ENCODE peak calls at places on chromosomes 3 and 15, in ten cellular contexts. One of them, this sample, is unnamed.

GRCh38 chr3:38724392-38724736 is 74.9 kb upstream of the SCN5A start:
- DNase-seq in heart left ventricle: no peak
- DNase-seq in astrocyte: no peak
- DNase-seq in cardiac fibroblast: no peak
- DNase-seq in adrenal gland: no peak
- DNase-seq in BJ: no peak
- DNase-seq in neural crest cell: no peak
- DNase-seq in foreskin fibroblast: no peak
- DNase-seq in A673: no peak
- DNase-seq in hepatocyte: no peak
- DNase-seq in this sample: no peak

GRCh38 chr3:171811059-171811912 is 1.0 kb upstream of the PLD1 start:
- DNase-seq in adrenal gland: no peak
- DNase-seq in cardiac fibroblast: peak
- DNase-seq in astrocyte: peak
- DNase-seq in BJ: peak
- DNase-seq in hepatocyte: peak
- DNase-seq in foreskin fibroblast: peak
- DNase-seq in heart left ventricle: no peak
- DNase-seq in A673: peak
- DNase-seq in neural crest cell: no peak
- DNase-seq in this sample: no peak

GRCh38 chr3:51686512-51687215 is 15.6 kb downstream of the TEX264 start:
- DNase-seq in neural crest cell: no peak
- DNase-seq in heart left ventricle: peak
- DNase-seq in hepatocyte: no peak
- DNase-seq in A673: no peak
- DNase-seq in foreskin fibroblast: no peak
- DNase-seq in BJ: no peak
- DNase-seq in astrocyte: peak
- DNase-seq in cardiac fibroblast: peak
- DNase-seq in adrenal gland: peak
- DNase-seq in this sample: no peak

GRCh38 chr3:116863842-116864626 is 154.5 kb downstream of the TUSC7 start:
- DNase-seq in foreskin fibroblast: peak
- DNase-seq in heart left ventricle: no peak
- DNase-seq in astrocyte: peak
- DNase-seq in neural crest cell: peak
- DNase-seq in adrenal gland: peak
- DNase-seq in hepatocyte: peak
- DNase-seq in A673: peak
- DNase-seq in BJ: no peak
- DNase-seq in cardiac fibroblast: peak
- DNase-seq in this sample: no peak

GRCh38 chr15:34951993-34952392 is 17.5 kb downstream of the AQR start:
- DNase-seq in foreskin fibroblast: peak
- DNase-seq in A673: no peak
- DNase-seq in neural crest cell: no peak
- DNase-seq in heart left ventricle: no peak
- DNase-seq in hepatocyte: no peak
- DNase-seq in adrenal gland: no peak
- DNase-seq in astrocyte: peak
- DNase-seq in cardiac fibroblast: peak
- DNase-seq in BJ: no peak
- DNase-seq in this sample: no peak

GRCh38 chr3:150106752-150107428 is 136.2 kb upstream of the PFN2 start:
- DNase-seq in foreskin fibroblast: peak
- DNase-seq in BJ: peak
- DNase-seq in hepatocyte: peak
- DNase-seq in heart left ventricle: no peak
- DNase-seq in adrenal gland: no peak
- DNase-seq in cardiac fibroblast: peak
- DNase-seq in neural crest cell: no peak
- DNase-seq in A673: peak
- DNase-seq in astrocyte: peak
- DNase-seq in this sample: peak

GRCh38 chr3:17820704-17821103 is 78.3 kb upstream of the TBC1D5 start:
- DNase-seq in hepatocyte: no peak
- DNase-seq in neural crest cell: no peak
- DNase-seq in adrenal gland: no peak
- DNase-seq in astrocyte: peak
- DNase-seq in A673: no peak
- DNase-seq in cardiac fibroblast: no peak
- DNase-seq in heart left ventricle: no peak
- DNase-seq in foreskin fibroblast: no peak
- DNase-seq in BJ: no peak
- DNase-seq in this sample: no peak

GRCh38 chr15:62663547-62663946 is 379.0 kb upstream of the TPM1 start:
- DNase-seq in adrenal gland: no peak
- DNase-seq in foreskin fibroblast: no peak
- DNase-seq in A673: no peak
- DNase-seq in heart left ventricle: no peak
- DNase-seq in cardiac fibroblast: no peak
- DNase-seq in astrocyte: no peak
- DNase-seq in neural crest cell: no peak
- DNase-seq in BJ: no peak
- DNase-seq in hepatocyte: no peak
- DNase-seq in this sample: no peak

DNA sequence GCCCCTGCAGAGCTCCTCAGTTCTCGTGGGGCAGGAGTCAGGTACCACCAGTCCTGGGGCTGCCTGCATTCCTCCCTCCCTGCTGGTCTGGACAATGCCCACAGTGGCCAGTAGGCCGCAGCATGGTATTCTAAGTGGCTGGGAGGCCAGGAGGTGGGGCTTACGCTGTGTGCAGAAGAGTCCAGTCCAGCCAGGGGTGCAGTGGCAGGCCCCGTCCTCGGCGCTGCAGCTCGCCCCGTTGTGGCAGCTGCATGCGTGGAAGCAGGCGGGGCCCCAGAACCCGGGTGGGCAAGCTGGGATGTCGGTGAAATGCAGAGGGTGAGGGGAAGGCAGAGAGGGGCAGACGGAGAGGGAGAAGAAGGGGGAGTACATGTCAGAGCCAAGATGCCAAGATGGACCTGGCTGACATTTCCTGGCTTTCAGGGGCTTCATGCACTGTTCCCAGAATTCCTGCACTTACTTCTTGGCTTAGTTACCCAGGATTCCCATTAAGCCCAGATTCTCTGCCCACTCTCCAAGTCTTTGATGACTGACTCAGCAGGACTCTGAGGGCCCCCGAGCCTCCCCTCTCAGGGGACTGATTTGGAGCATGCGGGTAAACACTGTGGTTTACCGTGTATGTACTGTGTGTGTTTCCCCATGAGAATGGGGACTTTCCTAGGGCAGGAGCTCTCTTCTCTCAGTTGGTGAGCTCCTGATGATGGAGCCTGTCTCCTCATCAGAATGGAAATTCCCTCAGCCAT is 47.5 kb downstream of the RAB11A start:
- DNase-seq in cardiac fibroblast: peak
- DNase-seq in astrocyte: peak
- DNase-seq in A673: no peak
- DNase-seq in foreskin fibroblast: peak
- DNase-seq in neural crest cell: peak
- DNase-seq in hepatocyte: peak
- DNase-seq in heart left ventricle: peak
- DNase-seq in BJ: no peak
- DNase-seq in adrenal gland: peak
- DNase-seq in this sample: no peak
- TF ChIP-seq CTCF in cardiac fibroblast: peak
- TF ChIP-seq CTCF in astrocyte: peak
- TF ChIP-seq CTCF in A673: peak
- TF ChIP-seq CTCF in foreskin fibroblast: peak
- TF ChIP-seq CTCF in neural crest cell: peak
- TF ChIP-seq CTCF in hepatocyte: peak
- TF ChIP-seq CTCF in heart left ventricle: peak
- TF ChIP-seq CTCF in BJ: peak
- TF ChIP-seq CTCF in adrenal gland: peak
- TF ChIP-seq CTCF in this sample: peak

GRCh38 chr3:173045770-173046382 is 95.2 kb downstream of the SPATA16 start:
- DNase-seq in adrenal gland: no peak
- DNase-seq in foreskin fibroblast: no peak
- DNase-seq in astrocyte: no peak
- DNase-seq in BJ: no peak
- DNase-seq in A673: no peak
- DNase-seq in cardiac fibroblast: peak
- DNase-seq in hepatocyte: no peak
- DNase-seq in neural crest cell: no peak
- DNase-seq in heart left ventricle: no peak
- DNase-seq in this sample: no peak
- TF ChIP-seq CTCF in adrenal gland: no peak
- TF ChIP-seq CTCF in foreskin fibroblast: no peak
- TF ChIP-seq CTCF in astrocyte: peak
- TF ChIP-seq CTCF in BJ: peak
- TF ChIP-seq CTCF in A673: no peak
- TF ChIP-seq CTCF in cardiac fibroblast: peak
- TF ChIP-seq CTCF in hepatocyte: peak
- TF ChIP-seq CTCF in neural crest cell: peak
- TF ChIP-seq CTCF in heart left ventricle: peak
- TF ChIP-seq CTCF in this sample: peak

GRCh38 chr15:29687939-29688884 is 134.1 kb downstream of the TJP1 start:
- DNase-seq in foreskin fibroblast: no peak
- DNase-seq in cardiac fibroblast: no peak
- DNase-seq in hepatocyte: no peak
- DNase-seq in heart left ventricle: no peak
- DNase-seq in neural crest cell: no peak
- DNase-seq in adrenal gland: no peak
- DNase-seq in A673: no peak
- DNase-seq in astrocyte: no peak
- DNase-seq in BJ: no peak
- DNase-seq in this sample: no peak
- TF ChIP-seq CTCF in foreskin fibroblast: no peak
- TF ChIP-seq CTCF in cardiac fibroblast: no peak
- TF ChIP-seq CTCF in hepatocyte: no peak
- TF ChIP-seq CTCF in heart left ventricle: no peak
- TF ChIP-seq CTCF in neural crest cell: no peak
- TF ChIP-seq CTCF in adrenal gland: no peak
- TF ChIP-seq CTCF in A673: no peak
- TF ChIP-seq CTCF in astrocyte: no peak
- TF ChIP-seq CTCF in BJ: no peak
- TF ChIP-seq CTCF in this sample: no peak

GRCh38 chr3:197750863-197751737 is 1.4 kb downstream of the FYTTD1 start:
- DNase-seq in neural crest cell: peak
- DNase-seq in hepatocyte: peak
- DNase-seq in BJ: no peak
- DNase-seq in adrenal gland: peak
- DNase-seq in cardiac fibroblast: peak
- DNase-seq in heart left ventricle: peak
- DNase-seq in A673: peak
- DNase-seq in foreskin fibroblast: peak
- DNase-seq in astrocyte: peak
- DNase-seq in this sample: no peak

GRCh38 chr3:197752107-197752506 is 2.4 kb downstream of the FYTTD1 start:
- DNase-seq in hepatocyte: no peak
- DNase-seq in A673: no peak
- DNase-seq in astrocyte: no peak
- DNase-seq in BJ: no peak
- DNase-seq in adrenal gland: no peak
- DNase-seq in cardiac fibroblast: no peak
- DNase-seq in foreskin fibroblast: no peak
- DNase-seq in neural crest cell: no peak
- DNase-seq in heart left ventricle: no peak
- DNase-seq in this sample: no peak

GRCh38 chr3:197750396-197750831 is 731 bp downstream of the FYTTD1 start:
- DNase-seq in A673: peak
- DNase-seq in astrocyte: peak
- DNase-seq in neural crest cell: peak
- DNase-seq in foreskin fibroblast: peak
- DNase-seq in hepatocyte: peak
- DNase-seq in cardiac fibroblast: peak
- DNase-seq in heart left ventricle: peak
- DNase-seq in adrenal gland: peak
- DNase-seq in BJ: no peak
- DNase-seq in this sample: no peak

GRCh38 chr3:197756704-197757103 is 7.0 kb downstream of the FYTTD1 start:
- DNase-seq in astrocyte: no peak
- DNase-seq in A673: no peak
- DNase-seq in heart left ventricle: no peak
- DNase-seq in BJ: no peak
- DNase-seq in cardiac fibroblast: no peak
- DNase-seq in foreskin fibroblast: no peak
- DNase-seq in adrenal gland: no peak
- DNase-seq in neural crest cell: no peak
- DNase-seq in hepatocyte: no peak
- DNase-seq in this sample: no peak

GRCh38 chr3:197753263-197753662 is 3.6 kb downstream of the FYTTD1 start:
- DNase-seq in neural crest cell: no peak
- DNase-seq in cardiac fibroblast: no peak
- DNase-seq in BJ: no peak
- DNase-seq in astrocyte: no peak
- DNase-seq in foreskin fibroblast: no peak
- DNase-seq in A673: no peak
- DNase-seq in adrenal gland: no peak
- DNase-seq in heart left ventricle: no peak
- DNase-seq in hepatocyte: no peak
- DNase-seq in this sample: no peak
- TF ChIP-seq CTCF in neural crest cell: peak
- TF ChIP-seq CTCF in cardiac fibroblast: no peak
- TF ChIP-seq CTCF in BJ: peak
- TF ChIP-seq CTCF in astrocyte: no peak
- TF ChIP-seq CTCF in foreskin fibroblast: no peak
- TF ChIP-seq CTCF in A673: no peak
- TF ChIP-seq CTCF in adrenal gland: no peak
- TF ChIP-seq CTCF in heart left ventricle: peak
- TF ChIP-seq CTCF in hepatocyte: no peak
- TF ChIP-seq CTCF in this sample: no peak

GRCh38 chr3:13121553-13122001 is 48.3 kb upstream of the IQSEC1 start:
- DNase-seq in A673: no peak
- DNase-seq in BJ: no peak
- DNase-seq in hepatocyte: no peak
- DNase-seq in foreskin fibroblast: no peak
- DNase-seq in adrenal gland: no peak
- DNase-seq in neural crest cell: no peak
- DNase-seq in heart left ventricle: no peak
- DNase-seq in astrocyte: no peak
- DNase-seq in cardiac fibroblast: no peak
- DNase-seq in this sample: no peak
- TF ChIP-seq CTCF in A673: no peak
- TF ChIP-seq CTCF in BJ: no peak
- TF ChIP-seq CTCF in hepatocyte: no peak
- TF ChIP-seq CTCF in foreskin fibroblast: no peak
- TF ChIP-seq CTCF in adrenal gland: no peak
- TF ChIP-seq CTCF in neural crest cell: no peak
- TF ChIP-seq CTCF in heart left ventricle: no peak
- TF ChIP-seq CTCF in astrocyte: no peak
- TF ChIP-seq CTCF in cardiac fibroblast: no peak
- TF ChIP-seq CTCF in this sample: no peak

GRCh38 chr3:62051506-62051905 is 321.8 kb downstream of the FEZF2 start:
- DNase-seq in neural crest cell: no peak
- DNase-seq in adrenal gland: peak
- DNase-seq in astrocyte: no peak
- DNase-seq in BJ: no peak
- DNase-seq in cardiac fibroblast: peak
- DNase-seq in foreskin fibroblast: no peak
- DNase-seq in heart left ventricle: no peak
- DNase-seq in hepatocyte: peak
- DNase-seq in A673: peak
- DNase-seq in this sample: no peak
- TF ChIP-seq CTCF in neural crest cell: peak
- TF ChIP-seq CTCF in adrenal gland: no peak
- TF ChIP-seq CTCF in astrocyte: peak
- TF ChIP-seq CTCF in BJ: peak
- TF ChIP-seq CTCF in cardiac fibroblast: peak
- TF ChIP-seq CTCF in foreskin fibroblast: peak
- TF ChIP-seq CTCF in heart left ventricle: no peak
- TF ChIP-seq CTCF in hepatocyte: peak
- TF ChIP-seq CTCF in A673: peak
- TF ChIP-seq CTCF in this sample: peak

GRCh38 chr3:10026084-10026890 is at the start of gene FANCD2:
- DNase-seq in A673: peak
- DNase-seq in hepatocyte: peak
- DNase-seq in cardiac fibroblast: peak
- DNase-seq in neural crest cell: peak
- DNase-seq in adrenal gland: peak
- DNase-seq in astrocyte: peak
- DNase-seq in BJ: peak
- DNase-seq in foreskin fibroblast: peak
- DNase-seq in heart left ventricle: peak
- DNase-seq in this sample: peak
- TF ChIP-seq CTCF in A673: no peak
- TF ChIP-seq CTCF in hepatocyte: no peak
- TF ChIP-seq CTCF in cardiac fibroblast: no peak
- TF ChIP-seq CTCF in neural crest cell: peak
- TF ChIP-seq CTCF in adrenal gland: peak
- TF ChIP-seq CTCF in astrocyte: no peak
- TF ChIP-seq CTCF in BJ: no peak
- TF ChIP-seq CTCF in foreskin fibroblast: no peak
- TF ChIP-seq CTCF in heart left ventricle: no peak
- TF ChIP-seq CTCF in this sample: no peak